ENCODE peak calls at places on chromosome 6, in five cellular contexts. A, I, Y, G and O are unnamed samples.

GRCh38 chr6:163343609-163344008 is 70.9 kb upstream of the QKI start:
- DNase-seq in G (no peak), I (no peak), A (no peak), Y (no peak), O (no peak)

GRCh38 chr6:123526128-123526527 is 110.6 kb downstream of the TRDN start:
- DNase-seq in A (no peak), Y (no peak), I (no peak), G (no peak), O (no peak)

GRCh38 chr6:72620866-72621242 is 1.0 kb upstream of the KCNQ5 start:
- DNase-seq in Y (peak; percentile 12), G (no peak), I (no peak), A (no peak), O (no peak)

GRCh38 chr6:134420638-134421181 is 102.8 kb upstream of the SGK1 start:
- DNase-seq in A (no peak), G (no peak), I (no peak), Y (no peak), O (no peak)

GRCh38 chr6:16136086-16136485 is 7.2 kb downstream of the MYLIP start:
- DNase-seq in A (peak; percentile 47), Y (no peak), G (no peak), I (no peak), O (no peak)

GRCh38 chr6:25454141-25454540 is 175.0 kb downstream of the CARMIL1 start:
- DNase-seq in Y (no peak), A (no peak), I (no peak), G (no peak), O (no peak)

GRCh38 chr6:77415706-77416105 is 47.6 kb downstream of the HTR1B start:
- DNase-seq in G (no peak), I (no peak), A (no peak), Y (no peak), O (no peak)

GRCh38 chr6:57207141-57207540 is 15.0 kb downstream of the RAB23 start:
- DNase-seq in Y (no peak), A (no peak), I (no peak), G (no peak), O (no peak)

GRCh38 chr6:34583461-34583860 is 27.3 kb upstream of the SPDEF start:
- DNase-seq in A (peak; percentile 52), Y (no peak), I (no peak), G (no peak), O (no peak)

GRCh38 chr6:151082079-151082478 is 157.7 kb upstream of the AKAP12 start:
- DNase-seq in I (no peak), A (no peak), Y (no peak), G (peak; percentile 25), O (no peak)

GRCh38 chr6:158938811-158939254 is 61.2 kb downstream of the RSPH3 start:
- DNase-seq in A (peak; percentile 69), I (no peak), Y (no peak), G (no peak), O (no peak)

GRCh38 chr6:108489699-108490098 is 71.0 kb upstream of the FOXO3 start:
- DNase-seq in G (no peak), I (no peak), Y (no peak), A (no peak), O (no peak)
- TF ChIP-seq TAF1 in G (no peak), I (no peak), Y (no peak), A (no peak), O (no peak)

GRCh38 chr6:108689279-108690161 is 128.8 kb downstream of the FOXO3 start:
- DNase-seq in I (no peak), G (no peak), A (peak; percentile 52), Y (no peak), O (no peak)
- TF ChIP-seq TAF1 in I (no peak), G (no peak), A (no peak), Y (no peak), O (no peak)

GRCh38 chr6:137681445-137682009 is 185.5 kb upstream of the TNFAIP3 start:
- DNase-seq in Y (no peak), G (no peak), I (no peak), A (no peak), O (no peak)

GRCh38 chr6:137680678-137681346 is 186.2 kb upstream of the TNFAIP3 start:
- DNase-seq in G (no peak), Y (no peak), I (no peak), A (no peak), O (no peak)

GRCh38 chr6:137676888-137677287 is 182.7 kb upstream of the OLIG3 start:
- DNase-seq in Y (no peak), G (no peak), I (no peak), A (no peak), O (no peak)

GRCh38 chr6:137677714-137678113 is 183.5 kb upstream of the OLIG3 start:
- DNase-seq in Y (no peak), A (no peak), G (no peak), I (no peak), O (no peak)

GRCh38 chr6:137678451-137678850 is 184.3 kb upstream of the OLIG3 start:
- DNase-seq in I (no peak), G (no peak), Y (no peak), A (no peak), O (no peak)
- TF ChIP-seq TAF1 in I (no peak), G (no peak), Y (no peak), A (no peak), O (no peak)

GRCh38 chr6:40349092-40349491 is 238.1 kb downstream of the LRFN2 start:
- DNase-seq in A (no peak), Y (no peak), G (no peak), I (no peak), O (no peak)
- TF ChIP-seq TAF1 in A (no peak), Y (no peak), G (no peak), I (no peak), O (no peak)

GRCh38 chr6:52984247-52984646 is 10.8 kb downstream of the GSTA4 start:
- DNase-seq in G (no peak), I (no peak), Y (no peak), A (no peak), O (no peak)
- TF ChIP-seq TAF1 in G (no peak), I (no peak), Y (no peak), A (no peak), O (no peak)

GRCh38 chr6:96381246-96381645 is 140.4 kb upstream of the UFL1 start:
- DNase-seq in G (no peak), Y (no peak), I (no peak), A (no peak), O (no peak)
- TF ChIP-seq TAF1 in G (no peak), Y (no peak), I (no peak), A (no peak), O (no peak)

DNA sequence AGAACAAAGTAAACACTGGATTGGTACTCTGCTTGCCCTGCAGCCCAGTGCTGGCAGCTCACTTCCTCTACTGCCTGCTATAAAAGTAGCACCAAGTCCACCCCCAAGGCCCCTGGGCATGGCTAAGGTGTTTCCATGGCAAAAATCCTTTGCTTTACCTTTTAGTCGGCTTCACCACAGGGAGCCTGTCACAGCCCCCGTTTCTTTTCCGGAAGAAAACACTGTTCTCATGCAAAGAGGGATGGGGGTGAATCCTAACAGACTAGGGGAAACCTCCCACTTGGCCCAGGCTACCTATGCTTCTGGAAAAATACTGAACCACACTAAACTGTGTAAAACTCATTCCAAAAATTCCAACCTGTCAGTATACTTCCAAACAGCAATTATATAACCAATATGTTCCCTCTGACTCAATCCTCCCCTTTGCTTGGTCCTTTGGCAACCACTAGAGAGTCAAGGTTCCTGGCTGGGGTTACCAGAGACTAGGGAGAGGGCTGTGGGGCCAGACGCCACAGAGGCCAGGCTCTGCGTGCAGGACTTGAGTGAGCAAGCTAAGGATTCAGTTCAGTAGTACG is 16.1 kb downstream of the PPIL1 start:
- DNase-seq in I (no peak), Y (no peak), G (peak; percentile 46), A (no peak), O (no peak)
- TF ChIP-seq TAF1 in I (no peak), Y (no peak), G (no peak), A (no peak), O (no peak)

GRCh38 chr6:112362027-112362795 is 15.1 kb downstream of the RFPL4B start:
- DNase-seq in G (no peak), Y (no peak), A (no peak), I (no peak), O (no peak)
- TF ChIP-seq TAF1 in G (no peak), Y (no peak), A (no peak), I (no peak), O (no peak)